ENCODE peak calls at places on chromosomes 3 and 15, in ten cellular contexts. S is fibroblast of lung, H is H9, U is A549, D is AG10803, O is lung, E is Calu3, C is GM20000, A is uterus, W is GM23338. I is an unnamed sample.
A peak's percentile ranks its signal among the peaks of the same experiment; 100 is the strongest.

GRCh38 chr15:94107652-94108051 is 123.7 kb upstream of the MCTP2 start:
- DNase-seq in S (no peak), H (no peak), U (no peak), D (no peak), O (no peak), E (no peak), C (no peak), A (no peak), W (no peak), I (no peak)

GRCh38 chr3:106183762-106184391 is 315.1 kb upstream of the CBLB start:
- DNase-seq in S (peak; percentile 82), H (no peak), U (peak; percentile 6), D (peak; percentile 87), O (no peak), E (no peak), C (no peak), A (no peak), W (no peak), I (no peak)

GRCh38 chr3:50255251-50255615 is 13.7 kb upstream of the SEMA3B start:
- DNase-seq in S (no peak), H (no peak), U (no peak), D (no peak), O (no peak), E (no peak), C (no peak), A (no peak), W (no peak), I (no peak)

GRCh38 chr15:42623951-42624350 is 48.5 kb downstream of the STARD9 start:
- DNase-seq in S (no peak), H (no peak), U (no peak), D (no peak), O (no peak), E (no peak), C (no peak), A (no peak), W (no peak), I (no peak)

GRCh38 chr3:171282041-171282440 is 178.2 kb downstream of the TNIK start:
- DNase-seq in S (peak; percentile 79), H (no peak), U (no peak), D (peak; percentile 59), O (no peak), E (no peak), C (no peak), A (peak; percentile 34), W (no peak), I (peak; percentile 38)

GRCh38 chr3:194161181-194162045 is 25.5 kb downstream of the HES1 start:
- DNase-seq in S (no peak), H (no peak), U (peak; percentile 28), D (no peak), O (no peak), E (no peak), C (no peak), A (no peak), W (no peak), I (no peak)

GRCh38 chr3:32241100-32241499 is 2.6 kb downstream of the CMTM8 start:
- DNase-seq in S (no peak), H (no peak), U (no peak), D (no peak), O (no peak), E (no peak), C (no peak), A (no peak), W (no peak), I (no peak)

GRCh38 chr3:62525276-62525675 is 151.9 kb upstream of the FEZF2 start:
- DNase-seq in S (peak; percentile 27), H (no peak), U (no peak), D (peak; percentile 26), O (no peak), E (no peak), C (no peak), A (no peak), W (no peak), I (no peak)

GRCh38 chr15:45262906-45263456 is 10.9 kb downstream of the SLC28A2 start:
- DNase-seq in S (no peak), H (no peak), U (no peak), D (no peak), O (no peak), E (no peak), C (no peak), A (no peak), W (no peak), I (no peak)

GRCh38 chr15:52523192-52523591 is 5.5 kb downstream of the MYO5A start:
- DNase-seq in S (peak; percentile 69), H (no peak), U (no peak), D (peak; percentile 95), O (no peak), E (no peak), C (no peak), A (no peak), W (no peak), I (no peak)

GRCh38 chr3:30554317-30554690 is 52.1 kb upstream of the TGFBR2 start:
- DNase-seq in S (no peak), H (no peak), U (peak; percentile 8), D (peak; percentile 25), O (no peak), E (no peak), C (no peak), A (no peak), W (no peak), I (no peak)

GRCh38 chr3:63635186-63635585 is 17.3 kb upstream of the SNTN start:
- DNase-seq in S (no peak), H (no peak), U (no peak), D (no peak), O (no peak), E (no peak), C (no peak), A (no peak), W (no peak), I (no peak)

DNA sequence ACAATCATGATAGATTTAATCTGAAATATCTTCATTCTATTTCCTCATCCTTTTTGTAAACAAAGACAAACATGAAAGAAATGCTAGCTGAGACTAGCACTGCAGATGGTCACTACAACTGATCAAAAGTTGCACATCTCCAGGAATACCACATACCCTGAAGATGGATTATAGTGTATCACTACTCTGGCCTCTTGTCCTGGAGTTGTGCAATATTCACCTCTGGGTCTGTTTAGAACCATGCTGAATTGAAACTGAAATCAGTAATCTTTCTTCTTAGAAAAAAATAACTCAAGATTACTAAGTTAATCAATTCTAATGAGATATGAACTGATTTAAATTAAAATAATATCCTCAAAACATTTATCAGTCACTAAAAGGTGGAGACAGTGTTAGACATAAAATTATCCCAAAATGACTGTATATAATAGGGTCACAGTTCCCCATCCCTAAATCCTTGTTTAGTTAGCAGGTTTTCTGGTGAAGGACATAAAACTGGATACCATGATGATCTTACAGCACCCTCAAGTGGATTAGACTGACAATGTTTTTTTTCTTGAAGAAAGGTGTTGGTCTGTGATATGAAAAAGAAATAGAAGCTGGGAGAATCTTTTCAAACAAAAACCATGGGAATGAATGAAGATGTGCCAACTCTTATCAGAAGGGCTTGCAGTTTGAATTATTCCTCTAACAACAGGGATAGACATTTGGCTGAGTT is 7.2 kb upstream of the TTC14 start:
- DNase-seq in S (peak; percentile 55), H (no peak), U (peak; percentile 44), D (peak; percentile 51), O (no peak), E (no peak), C (peak; percentile 29), A (no peak), W (peak; percentile 69), I (no peak)
- TF ChIP-seq CTCF in S (peak; percentile 45), H (peak; percentile 70), U (peak; percentile 47), D (peak; percentile 70), O (no peak), E (peak; percentile 79), C (peak; percentile 18), A (no peak), W (peak; percentile 76), I (peak; percentile 14)

DNA sequence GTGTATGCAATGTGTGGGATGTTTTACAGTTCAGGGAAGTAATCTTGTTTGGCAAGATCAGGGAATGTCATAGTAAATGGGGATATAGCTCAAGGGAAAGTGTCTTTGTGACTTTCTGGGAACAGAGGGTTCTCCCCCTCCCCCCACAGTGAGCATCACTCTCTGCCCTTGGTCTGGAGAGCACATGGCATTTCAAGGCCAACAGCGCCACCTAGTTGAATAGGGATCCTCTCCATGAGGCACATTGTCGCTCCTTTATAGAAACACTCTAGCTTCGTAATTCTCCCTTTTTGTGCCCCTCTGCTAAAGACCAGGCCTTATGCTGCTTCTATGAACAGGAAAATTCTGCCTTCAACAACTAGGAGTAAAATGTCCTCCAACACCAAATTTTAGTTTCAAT is 37.1 kb upstream of the ARNT2 start:
- DNase-seq in S (peak; percentile 25), H (peak; percentile 62), U (peak; percentile 77), D (no peak), O (no peak), E (peak; percentile 11), C (no peak), A (no peak), W (peak; percentile 90), I (no peak)
- TF ChIP-seq CTCF in S (no peak), H (peak; percentile 70), U (peak; percentile 45), D (peak; percentile 8), O (no peak), E (peak; percentile 28), C (no peak), A (no peak), W (peak; percentile 86), I (no peak)

GRCh38 chr3:115165266-115165665 is 18.2 kb upstream of the ZBTB20 start:
- DNase-seq in S (no peak), H (no peak), U (no peak), D (no peak), O (no peak), E (no peak), C (no peak), A (no peak), W (no peak), I (no peak)

GRCh38 chr3:115164374-115165221 is 17.5 kb upstream of the ZBTB20 start:
- DNase-seq in S (no peak), H (no peak), U (no peak), D (peak; percentile 30), O (no peak), E (no peak), C (no peak), A (no peak), W (no peak), I (no peak)

GRCh38 chr3:115165701-115166100 is 18.6 kb upstream of the ZBTB20 start:
- DNase-seq in S (no peak), H (no peak), U (no peak), D (peak; percentile 22), O (no peak), E (no peak), C (no peak), A (no peak), W (no peak), I (no peak)

DNA sequence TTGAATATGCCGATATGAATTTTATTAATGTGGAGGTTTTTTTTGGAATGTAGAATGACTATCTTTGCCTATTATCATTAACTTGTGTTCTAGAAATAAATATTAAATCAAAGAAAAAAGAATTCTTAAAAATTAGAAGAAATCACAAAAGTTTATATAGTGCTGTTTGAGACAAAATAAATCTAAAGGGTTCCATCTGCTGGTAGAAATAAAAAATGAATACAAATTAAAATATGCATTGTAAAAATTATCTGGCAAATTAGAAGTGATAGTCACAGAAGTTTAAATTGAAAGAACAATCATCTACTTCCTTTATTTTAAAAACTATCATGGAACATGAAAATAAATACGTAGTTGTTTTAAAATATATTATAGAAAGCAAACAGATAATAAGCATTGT is 22.7 kb upstream of the ZBTB20 start:
- DNase-seq in S (peak; percentile 26), H (no peak), U (no peak), D (peak; percentile 4), O (no peak), E (no peak), C (no peak), A (no peak), W (no peak), I (no peak)
- TF ChIP-seq CTCF in S (no peak), H (no peak), U (peak; percentile 21), D (peak; percentile 37), O (no peak), E (no peak), C (no peak), A (peak; percentile 24), W (no peak), I (peak; percentile 25)

GRCh38 chr15:71469393-71469792 is 341.0 kb upstream of the NR2E3 start:
- DNase-seq in S (no peak), H (peak; percentile 36), U (no peak), D (peak; percentile 78), O (no peak), E (no peak), C (no peak), A (no peak), W (peak; percentile 37), I (no peak)
- TF ChIP-seq CTCF in S (peak; percentile 16), H (no peak), U (no peak), D (peak; percentile 41), O (no peak), E (no peak), C (no peak), A (no peak), W (peak; percentile 40), I (no peak)